ENCODE peak calls at places on chromosome 2, in five cellular contexts. J is IMR-90, C is PC-3, B is astrocyte, S is HCT116. I is an unnamed sample. For H3K9me3 and H3K4me1, the result is how much of the 10 kb centered on the place peaks cover.

GRCh38 chr2:168685619-168686453 is 116.6 kb upstream of the NOSTRIN start:
- DNase-seq in S (no peak), C (no peak), J (no peak), B (peak), I (no peak)

GRCh38 chr2:150557020-150557644 is 69.7 kb upstream of the RND3 start:
- DNase-seq in J (no peak), S (no peak), C (no peak), B (no peak), I (no peak)

GRCh38 chr2:172701250-172701649 is 34.4 kb upstream of the RAPGEF4 start:
- DNase-seq in B (peak), S (no peak), C (peak), J (peak), I (peak)

GRCh38 chr2:236765475-236765874 is 195.8 kb downstream of the ACKR3 start:
- DNase-seq in J (no peak), C (no peak), S (no peak), B (no peak), I (no peak)

GRCh38 chr2:120620025-120620793 is 115.5 kb upstream of the GLI2 start:
- DNase-seq in J (peak), S (peak), C (peak), B (peak), I (no peak)

GRCh38 chr2:233841183-233841582 is 13.2 kb downstream of the HJURP start:
- DNase-seq in B (no peak), C (no peak), J (no peak), S (no peak), I (no peak)

GRCh38 chr2:74390601-74391000 is 10.5 kb upstream of the DCTN1 start:
- DNase-seq in B (no peak), J (no peak), S (no peak), C (no peak), I (no peak)

GRCh38 chr2:120354467-120354866 is 8.5 kb downstream of the INHBB start:
- DNase-seq in C (no peak), J (no peak), B (no peak), S (no peak), I (no peak)

GRCh38 chr2:73925853-73926492 is 707 bp upstream of the DGUOK start:
- DNase-seq in B (no peak), C (no peak), J (no peak), S (no peak), I (no peak)

GRCh38 chr2:233033672-233034071 is 1.2 kb downstream of the NEU2 start:
- DNase-seq in C (peak), S (no peak), B (peak), J (peak), I (no peak)

GRCh38 chr2:160871953-160872352 is 288.3 kb upstream of the TANK start:
- DNase-seq in J (no peak), S (no peak), C (no peak), B (no peak), I (no peak)

GRCh38 chr2:180443896-180444295 is 436.8 kb upstream of the CWC22 start:
- DNase-seq in B (no peak), S (no peak), C (no peak), J (no peak), I (no peak)

GRCh38 chr2:28338046-28338753 is 54.5 kb upstream of the FOSL2 start:
- DNase-seq in C (no peak), B (peak), S (no peak), J (peak), I (peak)

GRCh38 chr2:8193686-8194615 is 487.9 kb upstream of the ID2 start:
- DNase-seq in S (no peak), C (no peak), J (no peak), B (no peak), I (no peak)

GRCh38 chr2:96090181-96090500 is 26.2 kb downstream of the ADRA2B start:
- DNase-seq in J (no peak), B (no peak), C (no peak), S (no peak), I (no peak)

GRCh38 chr2:215765729-215766360 is 247.5 kb downstream of the MREG start:
- DNase-seq in S (no peak), C (no peak), J (no peak), B (no peak), I (no peak)

GRCh38 chr2:8268172-8268783 is 413.6 kb upstream of the ID2 start:
- DNase-seq in J (no peak), S (no peak), C (no peak), B (peak), I (no peak)

GRCh38 chr2:289362-290089 is 1.6 kb upstream of the ALKAL2 start:
- DNase-seq in B (peak), J (peak), S (no peak), C (peak), I (no peak)

GRCh38 chr2:181077128-181077709 is 96.8 kb downstream of the UBE2E3 start:
- DNase-seq in J (peak), C (peak), B (peak), S (peak), I (no peak)

GRCh38 chr2:230906471-230907230 is 18.4 kb downstream of the GPR55 start:
- DNase-seq in C (no peak), B (no peak), S (no peak), J (no peak), I (peak)

GRCh38 chr2:71796174-71796592 is 342.8 kb downstream of the DYSF start:
- DNase-seq in C (peak), S (no peak), J (peak), B (peak), I (peak)

GRCh38 chr2:195343942-195344530 is 313.0 kb upstream of the SLC39A10 start:
- DNase-seq in J (peak), C (peak), B (peak), S (no peak), I (no peak)

GRCh38 chr2:132991464-132992045 is 321.6 kb upstream of the LYPD1 start:
- DNase-seq in B (no peak), J (no peak), C (no peak), S (no peak), I (no peak)

GRCh38 chr2:235135990-235136561 is 184.3 kb downstream of the SH3BP4 start:
- DNase-seq in C (peak), B (peak), S (peak), J (peak), I (peak)

GRCh38 chr2:74646829-74647482 is 1.2 kb downstream of the M1AP start:
- DNase-seq in J (no peak), C (no peak), S (no peak), B (no peak), I (no peak)

GRCh38 chr2:20616341-20616871 is 34.5 kb downstream of the HS1BP3 start:
- DNase-seq in S (no peak), B (no peak), C (no peak), J (no peak), I (no peak)

GRCh38 chr2:10378189-10378588 is 69.9 kb downstream of the ODC1 start:
- DNase-seq in S (no peak), C (no peak), J (no peak), B (no peak), I (no peak)

GRCh38 chr2:160592401-160592800 is 98.8 kb upstream of the RBMS1 start:
- DNase-seq in C (no peak), B (no peak), J (no peak), S (no peak), I (no peak)

GRCh38 chr2:168035458-168035857 is 211.9 kb downstream of the STK39 start:
- DNase-seq in B (no peak), J (no peak), C (no peak), S (no peak), I (no peak)

GRCh38 chr2:45773909-45774308 is 122.4 kb downstream of the PRKCE start:
- DNase-seq in B (no peak), J (no peak), C (no peak), S (no peak), I (no peak)

GRCh38 chr2:218780026-218780425 is 1.9 kb upstream of the CYP27A1 start:
- DNase-seq in B (no peak), S (no peak), C (no peak), J (no peak), I (no peak)

GRCh38 chr2:158463496-158464095 is 6.8 kb downstream of the PKP4 start:
- DNase-seq in S (no peak), C (no peak), B (no peak), J (no peak), I (no peak)

GRCh38 chr2:101173707-101174295 is 22.6 kb upstream of the TBC1D8 start:
- DNase-seq in S (no peak), C (no peak), B (no peak), J (no peak), I (no peak)

GRCh38 chr2:172947461-172947860 is 128.2 kb upstream of the MAP3K20 start:
- DNase-seq in C (no peak), S (no peak), B (peak), J (peak), I (no peak)

GRCh38 chr2:104841694-104842093 is 12.2 kb upstream of the POU3F3 start:
- DNase-seq in S (no peak), J (no peak), B (no peak), C (no peak), I (no peak)

GRCh38 chr2:179207047-179207446 is 57.6 kb downstream of the SESTD1 start:
- DNase-seq in S (no peak), C (no peak), J (no peak), B (no peak), I (no peak)
- H3K9me3 ChIP-seq in S (under half), C (under half), J (under half), B (under half), I (under half)

DNA sequence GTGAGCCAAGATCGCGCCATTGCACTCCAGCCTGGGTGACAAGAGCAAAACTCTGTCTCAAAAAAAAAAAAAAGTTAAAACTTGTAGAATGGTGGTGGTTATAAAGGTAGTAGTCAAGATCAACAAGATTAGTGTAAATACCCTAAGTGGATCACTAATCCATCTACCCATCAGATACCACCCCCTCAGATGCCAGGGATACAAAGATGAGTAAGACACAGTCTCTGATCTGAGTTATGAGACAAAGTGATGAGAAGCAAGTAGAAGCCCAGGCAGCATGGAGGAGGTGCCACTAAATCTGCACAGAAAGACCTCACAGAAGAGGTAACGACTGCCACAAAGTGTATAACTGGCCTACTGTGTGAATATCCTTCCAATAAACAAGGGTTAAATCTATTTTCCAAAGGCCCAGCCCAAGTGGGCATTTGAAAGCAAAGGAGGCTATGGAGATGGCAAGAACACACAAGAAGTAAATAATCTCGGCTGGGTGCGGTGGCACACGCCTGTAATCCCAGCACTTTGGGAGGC is 20.2 kb downstream of the NFE2L2 start:
- DNase-seq in C (no peak), B (no peak), S (no peak), J (no peak), I (peak)
- H3K4me1 ChIP-seq in C (half or more), B (half or more), S (half or more), J (under half), I (half or more)

GRCh38 chr2:123840016-123840415 is 185.1 kb upstream of the CNTNAP5 start:
- DNase-seq in J (no peak), S (no peak), C (peak), B (no peak), I (no peak)

GRCh38 chr2:123839326-123839725 is 185.8 kb upstream of the CNTNAP5 start:
- DNase-seq in B (no peak), C (peak), J (no peak), S (no peak), I (no peak)

GRCh38 chr2:123840614-123841013 is 184.5 kb upstream of the CNTNAP5 start:
- DNase-seq in S (no peak), J (no peak), B (no peak), C (peak), I (no peak)
- H3K9me3 ChIP-seq in S (under half), J (under half), B (under half), C (under half), I (under half)

GRCh38 chr2:88829607-88830463 is 138.4 kb downstream of the RPIA start:
- DNase-seq in B (no peak), J (no peak), S (no peak), C (no peak), I (no peak)

GRCh38 chr2:88826399-88826798 is 134.9 kb downstream of the RPIA start:
- DNase-seq in J (no peak), B (no peak), C (no peak), S (no peak), I (no peak)

GRCh38 chr2:88824951-88825350 is 133.5 kb downstream of the RPIA start:
- DNase-seq in B (no peak), C (no peak), J (no peak), S (no peak), I (no peak)

GRCh38 chr2:88828397-88829137 is 137.1 kb downstream of the RPIA start:
- DNase-seq in S (no peak), C (no peak), B (no peak), J (peak), I (no peak)

GRCh38 chr2:88827821-88828220 is 136.3 kb downstream of the RPIA start:
- DNase-seq in S (no peak), J (no peak), B (no peak), C (no peak), I (no peak)
- H3K4me1 ChIP-seq in S (under half), J (under half), B (under half), C (under half), I (under half)